ENCODE peak calls at places on chromosomes 16 and 17, in nine cellular contexts. One of them, this sample, is unnamed. For H3K9me3, the result is how much of the 10 kb centered on the place peaks cover.

GRCh38 chr16:28003021-28003865 is 60.3 kb downstream of the GSG1L start:
- DNase-seq in pancreas: no peak
- DNase-seq in thoracic aorta: no peak
- DNase-seq in endodermal cell: no peak
- DNase-seq in left ventricle myocardium inferior: no peak
- DNase-seq in heart right ventricle: no peak
- DNase-seq in lung: no peak
- DNase-seq in Panc1: no peak
- DNase-seq in prostate gland: no peak
- DNase-seq in this sample: no peak

GRCh38 chr17:44323359-44324091 is 1.1 kb downstream of the SLC25A39 start:
- DNase-seq in lung: no peak
- DNase-seq in heart right ventricle: no peak
- DNase-seq in Panc1: no peak
- DNase-seq in thoracic aorta: no peak
- DNase-seq in pancreas: no peak
- DNase-seq in left ventricle myocardium inferior: no peak
- DNase-seq in prostate gland: no peak
- DNase-seq in endodermal cell: peak
- DNase-seq in this sample: no peak

GRCh38 chr17:67244621-67245072 is 349 bp downstream of the HELZ start:
- DNase-seq in lung: no peak
- DNase-seq in left ventricle myocardium inferior: peak
- DNase-seq in Panc1: no peak
- DNase-seq in endodermal cell: no peak
- DNase-seq in prostate gland: peak
- DNase-seq in thoracic aorta: no peak
- DNase-seq in heart right ventricle: no peak
- DNase-seq in pancreas: peak
- DNase-seq in this sample: peak

GRCh38 chr16:28192811-28193529 is 18.8 kb downstream of the XPO6 start:
- DNase-seq in thoracic aorta: no peak
- DNase-seq in endodermal cell: no peak
- DNase-seq in left ventricle myocardium inferior: no peak
- DNase-seq in prostate gland: no peak
- DNase-seq in Panc1: no peak
- DNase-seq in pancreas: no peak
- DNase-seq in heart right ventricle: no peak
- DNase-seq in lung: no peak
- DNase-seq in this sample: no peak

GRCh38 chr17:38749222-38750043 is 1.3 kb upstream of the PCGF2 start:
- DNase-seq in endodermal cell: peak
- DNase-seq in lung: peak
- DNase-seq in left ventricle myocardium inferior: peak
- DNase-seq in pancreas: peak
- DNase-seq in Panc1: no peak
- DNase-seq in heart right ventricle: peak
- DNase-seq in thoracic aorta: peak
- DNase-seq in prostate gland: peak
- DNase-seq in this sample: peak

GRCh38 chr17:37844158-37844976 is 79.8 kb upstream of the TBC1D3K start:
- DNase-seq in lung: peak
- DNase-seq in left ventricle myocardium inferior: peak
- DNase-seq in thoracic aorta: no peak
- DNase-seq in pancreas: peak
- DNase-seq in prostate gland: peak
- DNase-seq in heart right ventricle: peak
- DNase-seq in endodermal cell: peak
- DNase-seq in Panc1: no peak
- DNase-seq in this sample: peak

GRCh38 chr17:13374203-13375143 is 227.3 kb downstream of the HS3ST3A1 start:
- DNase-seq in left ventricle myocardium inferior: no peak
- DNase-seq in thoracic aorta: no peak
- DNase-seq in Panc1: no peak
- DNase-seq in lung: no peak
- DNase-seq in prostate gland: no peak
- DNase-seq in endodermal cell: no peak
- DNase-seq in pancreas: no peak
- DNase-seq in heart right ventricle: no peak
- DNase-seq in this sample: no peak

GRCh38 chr16:72658888-72659717 is 388.8 kb downstream of the ZFHX3 start:
- DNase-seq in Panc1: no peak
- DNase-seq in lung: no peak
- DNase-seq in left ventricle myocardium inferior: no peak
- DNase-seq in prostate gland: no peak
- DNase-seq in thoracic aorta: no peak
- DNase-seq in heart right ventricle: no peak
- DNase-seq in pancreas: no peak
- DNase-seq in endodermal cell: no peak
- DNase-seq in this sample: no peak

GRCh38 chr17:16947470-16947869 is 24.4 kb downstream of the TNFRSF13B start:
- DNase-seq in thoracic aorta: no peak
- DNase-seq in endodermal cell: peak
- DNase-seq in Panc1: no peak
- DNase-seq in prostate gland: no peak
- DNase-seq in left ventricle myocardium inferior: no peak
- DNase-seq in pancreas: no peak
- DNase-seq in heart right ventricle: no peak
- DNase-seq in lung: no peak
- DNase-seq in this sample: no peak

GRCh38 chr16:81863630-81864352 is 84.7 kb downstream of the PLCG2 start:
- DNase-seq in heart right ventricle: no peak
- DNase-seq in thoracic aorta: no peak
- DNase-seq in pancreas: no peak
- DNase-seq in lung: no peak
- DNase-seq in endodermal cell: peak
- DNase-seq in left ventricle myocardium inferior: no peak
- DNase-seq in Panc1: no peak
- DNase-seq in prostate gland: no peak
- DNase-seq in this sample: no peak

GRCh38 chr17:75848523-75849303 is 4.5 kb upstream of the UNC13D start:
- DNase-seq in left ventricle myocardium inferior: peak
- DNase-seq in prostate gland: peak
- DNase-seq in heart right ventricle: peak
- DNase-seq in thoracic aorta: no peak
- DNase-seq in lung: peak
- DNase-seq in endodermal cell: peak
- DNase-seq in Panc1: no peak
- DNase-seq in pancreas: peak
- DNase-seq in this sample: peak

GRCh38 chr16:9797306-9797705 is 384.9 kb downstream of the GRIN2A start:
- DNase-seq in thoracic aorta: peak
- DNase-seq in endodermal cell: no peak
- DNase-seq in prostate gland: no peak
- DNase-seq in heart right ventricle: peak
- DNase-seq in Panc1: peak
- DNase-seq in left ventricle myocardium inferior: peak
- DNase-seq in pancreas: no peak
- DNase-seq in lung: no peak
- DNase-seq in this sample: no peak

GRCh38 chr16:88558457-88559442 is 11.5 kb upstream of the ZC3H18 start:
- DNase-seq in heart right ventricle: peak
- DNase-seq in left ventricle myocardium inferior: peak
- DNase-seq in lung: peak
- DNase-seq in pancreas: peak
- DNase-seq in Panc1: no peak
- DNase-seq in thoracic aorta: no peak
- DNase-seq in prostate gland: peak
- DNase-seq in endodermal cell: peak
- DNase-seq in this sample: peak

GRCh38 chr16:89711601-89712475 is 8.9 kb downstream of the VPS9D1 start:
- DNase-seq in lung: peak
- DNase-seq in Panc1: no peak
- DNase-seq in endodermal cell: peak
- DNase-seq in left ventricle myocardium inferior: no peak
- DNase-seq in thoracic aorta: no peak
- DNase-seq in heart right ventricle: no peak
- DNase-seq in pancreas: no peak
- DNase-seq in prostate gland: peak
- DNase-seq in this sample: no peak

GRCh38 chr17:7260151-7260550 is 2.1 kb downstream of the CLDN7 start:
- DNase-seq in prostate gland: no peak
- DNase-seq in pancreas: no peak
- DNase-seq in heart right ventricle: no peak
- DNase-seq in endodermal cell: no peak
- DNase-seq in lung: no peak
- DNase-seq in Panc1: no peak
- DNase-seq in thoracic aorta: no peak
- DNase-seq in left ventricle myocardium inferior: no peak
- DNase-seq in this sample: no peak

GRCh38 chr16:997440-998051 is 16.0 kb downstream of the SOX8 start:
- DNase-seq in pancreas: no peak
- DNase-seq in prostate gland: peak
- DNase-seq in Panc1: no peak
- DNase-seq in thoracic aorta: no peak
- DNase-seq in heart right ventricle: peak
- DNase-seq in lung: peak
- DNase-seq in left ventricle myocardium inferior: peak
- DNase-seq in endodermal cell: peak
- DNase-seq in this sample: no peak

GRCh38 chr16:57512296-57513001 is 23.9 kb downstream of the CCDC102A start:
- DNase-seq in heart right ventricle: no peak
- DNase-seq in Panc1: no peak
- DNase-seq in lung: no peak
- DNase-seq in endodermal cell: no peak
- DNase-seq in thoracic aorta: no peak
- DNase-seq in pancreas: no peak
- DNase-seq in prostate gland: no peak
- DNase-seq in left ventricle myocardium inferior: no peak
- DNase-seq in this sample: no peak

GRCh38 chr16:56201030-56201429 is 9.7 kb downstream of the GNAO1 start:
- DNase-seq in endodermal cell: no peak
- DNase-seq in thoracic aorta: no peak
- DNase-seq in pancreas: no peak
- DNase-seq in heart right ventricle: no peak
- DNase-seq in lung: no peak
- DNase-seq in left ventricle myocardium inferior: no peak
- DNase-seq in prostate gland: no peak
- DNase-seq in Panc1: no peak
- DNase-seq in this sample: no peak

GRCh38 chr17:14719942-14720341 is 419.1 kb downstream of the HS3ST3B1 start:
- DNase-seq in pancreas: no peak
- DNase-seq in endodermal cell: no peak
- DNase-seq in Panc1: no peak
- DNase-seq in lung: no peak
- DNase-seq in thoracic aorta: no peak
- DNase-seq in heart right ventricle: no peak
- DNase-seq in left ventricle myocardium inferior: no peak
- DNase-seq in prostate gland: no peak
- DNase-seq in this sample: no peak

GRCh38 chr16:35745821-35746248 is 2286.4 kb downstream of the TP53TG3F start:
- DNase-seq in lung: no peak
- DNase-seq in heart right ventricle: no peak
- DNase-seq in pancreas: no peak
- DNase-seq in endodermal cell: no peak
- DNase-seq in thoracic aorta: no peak
- DNase-seq in prostate gland: no peak
- DNase-seq in left ventricle myocardium inferior: no peak
- DNase-seq in Panc1: no peak
- DNase-seq in this sample: no peak
- H3K9me3 ChIP-seq in lung: under half
- H3K9me3 ChIP-seq in heart right ventricle: under half
- H3K9me3 ChIP-seq in pancreas: under half
- H3K9me3 ChIP-seq in endodermal cell: under half
- H3K9me3 ChIP-seq in thoracic aorta: under half
- H3K9me3 ChIP-seq in prostate gland: under half
- H3K9me3 ChIP-seq in left ventricle myocardium inferior: under half
- H3K9me3 ChIP-seq in Panc1: under half
- H3K9me3 ChIP-seq in this sample: under half

DNA sequence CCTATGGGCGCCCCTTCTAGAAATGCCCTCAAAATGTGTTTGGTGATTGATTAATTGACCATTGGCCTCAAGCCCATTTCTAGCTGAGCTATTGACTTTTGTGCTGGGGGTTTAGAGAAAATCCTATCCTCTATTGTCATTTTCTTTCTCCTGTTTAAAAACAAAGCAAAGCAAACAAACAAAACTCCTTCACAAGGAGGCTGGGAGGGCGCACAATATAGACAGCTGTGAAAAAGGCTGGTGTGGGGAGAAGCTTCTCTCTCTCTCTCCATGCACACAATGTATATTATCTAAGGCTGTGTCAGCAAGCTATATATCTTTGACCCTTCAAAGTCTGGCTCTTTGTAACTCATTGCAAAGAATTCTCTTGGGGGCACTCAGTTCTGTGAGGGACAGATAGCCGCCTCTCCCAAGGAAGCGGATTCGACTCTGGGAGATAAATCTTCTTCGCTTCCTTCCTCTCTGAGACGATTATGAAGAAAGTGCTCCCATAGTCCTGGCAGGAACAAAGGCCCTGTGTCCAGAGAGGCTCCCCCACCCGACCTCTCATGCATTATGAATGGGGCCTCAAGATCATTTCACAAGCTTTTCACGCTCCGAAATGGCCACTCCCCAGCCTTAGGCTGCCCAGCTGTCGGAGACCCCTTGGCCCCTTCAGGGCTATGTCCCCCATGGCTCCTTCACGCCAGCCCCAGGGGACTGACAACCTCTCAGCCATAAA is 33.1 kb upstream of the MEAK7 start:
- DNase-seq in left ventricle myocardium inferior: no peak
- DNase-seq in heart right ventricle: no peak
- DNase-seq in thoracic aorta: no peak
- DNase-seq in prostate gland: no peak
- DNase-seq in endodermal cell: no peak
- DNase-seq in lung: no peak
- DNase-seq in pancreas: no peak
- DNase-seq in Panc1: no peak
- DNase-seq in this sample: no peak
- TF ChIP-seq CTCF in left ventricle myocardium inferior: no peak
- TF ChIP-seq CTCF in heart right ventricle: no peak
- TF ChIP-seq CTCF in thoracic aorta: no peak
- TF ChIP-seq CTCF in prostate gland: no peak
- TF ChIP-seq CTCF in endodermal cell: no peak
- TF ChIP-seq CTCF in lung: no peak
- TF ChIP-seq CTCF in pancreas: no peak
- TF ChIP-seq CTCF in Panc1: no peak
- TF ChIP-seq CTCF in this sample: no peak

GRCh38 chr17:48574523-48575065 is 3.6 kb downstream of the HOXB4 start:
- DNase-seq in endodermal cell: no peak
- DNase-seq in thoracic aorta: no peak
- DNase-seq in left ventricle myocardium inferior: no peak
- DNase-seq in heart right ventricle: no peak
- DNase-seq in pancreas: no peak
- DNase-seq in Panc1: no peak
- DNase-seq in prostate gland: no peak
- DNase-seq in lung: no peak
- DNase-seq in this sample: no peak
- H3K4me3 ChIP-seq in endodermal cell: no peak
- H3K4me3 ChIP-seq in thoracic aorta: peak
- H3K4me3 ChIP-seq in left ventricle myocardium inferior: no peak
- H3K4me3 ChIP-seq in heart right ventricle: no peak
- H3K4me3 ChIP-seq in pancreas: no peak
- H3K4me3 ChIP-seq in Panc1: peak
- H3K4me3 ChIP-seq in prostate gland: no peak
- H3K4me3 ChIP-seq in lung: no peak
- H3K4me3 ChIP-seq in this sample: peak

DNA sequence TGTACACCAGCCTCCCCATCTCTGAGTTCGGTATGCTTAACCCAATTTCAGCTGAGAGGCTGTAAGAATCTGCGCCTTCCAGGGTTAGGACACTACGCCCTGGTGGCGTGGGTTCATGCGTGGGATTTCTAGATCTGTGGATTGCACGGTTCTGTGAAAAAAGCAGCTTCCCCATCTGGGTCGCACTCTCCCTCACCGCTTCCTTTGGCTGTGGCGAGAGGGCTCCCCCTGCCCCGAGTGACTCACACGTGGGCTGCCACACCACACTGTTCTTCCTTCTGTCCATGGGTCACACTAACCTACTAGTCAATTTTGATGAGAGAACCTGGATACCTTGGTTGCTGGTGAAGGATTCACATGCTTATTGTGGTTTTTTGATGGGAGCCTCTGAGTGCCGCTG is 256.0 kb upstream of the MAF start:
- DNase-seq in left ventricle myocardium inferior: no peak
- DNase-seq in pancreas: no peak
- DNase-seq in Panc1: no peak
- DNase-seq in thoracic aorta: no peak
- DNase-seq in prostate gland: no peak
- DNase-seq in endodermal cell: no peak
- DNase-seq in heart right ventricle: no peak
- DNase-seq in lung: no peak
- DNase-seq in this sample: no peak
- H3K9me3 ChIP-seq in left ventricle myocardium inferior: half or more
- H3K9me3 ChIP-seq in pancreas: under half
- H3K9me3 ChIP-seq in Panc1: under half
- H3K9me3 ChIP-seq in thoracic aorta: under half
- H3K9me3 ChIP-seq in prostate gland: under half
- H3K9me3 ChIP-seq in endodermal cell: under half
- H3K9me3 ChIP-seq in heart right ventricle: under half
- H3K9me3 ChIP-seq in lung: under half
- H3K9me3 ChIP-seq in this sample: under half